ENCODE peak calls at places on chromosomes 6 and 20, in nine cellular contexts. A is mucosa of gallbladder, C is AG08395, E is psoas muscle, U is RKO, V is heart right ventricle, H is NCI-H774, M is A549, Q is iPS DF 19.7. J is an unnamed sample.

GRCh38 chr6:158517581-158517980 is 42.3 kb upstream of the TMEM181 start:
- DNase-seq in A (no peak), C (no peak), E (no peak), U (no peak), V (no peak), H (no peak), M (no peak), Q (no peak), J (no peak)

GRCh38 chr20:25364180-25364788 is 26.4 kb downstream of the ABHD12 start:
- DNase-seq in A (no peak), C (no peak), E (no peak), U (no peak), V (no peak), H (no peak), M (no peak), Q (no peak), J (no peak)

GRCh38 chr6:43129434-43130194 is 41.5 kb upstream of the SRF start:
- DNase-seq in A (no peak), C (peak), E (no peak), U (peak), V (no peak), H (no peak), M (peak), Q (no peak), J (no peak)

GRCh38 chr6:72966628-72967280 is 258.5 kb downstream of the KHDC1L start:
- DNase-seq in A (no peak), C (no peak), E (no peak), U (no peak), V (no peak), H (no peak), M (no peak), Q (no peak), J (no peak)

GRCh38 chr6:148304976-148305375 is 37.7 kb upstream of the SASH1 start:
- DNase-seq in A (no peak), C (peak), E (no peak), U (no peak), V (no peak), H (no peak), M (no peak), Q (no peak), J (no peak)

GRCh38 chr6:29908710-29909109 is 33.6 kb upstream of the HLA-A start:
- DNase-seq in A (no peak), C (no peak), E (no peak), U (no peak), V (no peak), H (no peak), M (no peak), Q (no peak), J (no peak)

GRCh38 chr20:4601630-4602296 is 119.9 kb upstream of the PRND start:
- DNase-seq in A (no peak), C (peak), E (no peak), U (no peak), V (peak), H (no peak), M (no peak), Q (no peak), J (no peak)

GRCh38 chr6:14950103-14950969 is 295.5 kb upstream of the JARID2 start:
- DNase-seq in A (no peak), C (no peak), E (no peak), U (no peak), V (no peak), H (no peak), M (no peak), Q (no peak), J (no peak)

GRCh38 chr6:63635165-63635562 is 438 bp upstream of the PHF3 start:
- DNase-seq in A (no peak), C (no peak), E (no peak), U (no peak), V (peak), H (no peak), M (no peak), Q (no peak), J (no peak)

GRCh38 chr6:46903175-46903574 is 18.6 kb downstream of the ADGRF5 start:
- DNase-seq in A (no peak), C (no peak), E (no peak), U (no peak), V (peak), H (no peak), M (no peak), Q (no peak), J (no peak)

GRCh38 chr6:70884074-70884983 is 72.5 kb downstream of the B3GAT2 start:
- DNase-seq in A (peak), C (peak), E (peak), U (peak), V (peak), H (peak), M (peak), Q (no peak), J (peak)

GRCh38 chr6:157994126-157994795 is 12.6 kb downstream of the SYNJ2 start:
- DNase-seq in A (no peak), C (no peak), E (no peak), U (no peak), V (no peak), H (no peak), M (no peak), Q (no peak), J (no peak)

GRCh38 chr20:18504479-18505060 is 3.2 kb upstream of the SEC23B start:
- DNase-seq in A (peak), C (no peak), E (peak), U (no peak), V (peak), H (no peak), M (no peak), Q (no peak), J (peak)

GRCh38 chr6:141562801-141563763 is 569.6 kb upstream of the GJE1 start:
- DNase-seq in A (peak), C (peak), E (peak), U (peak), V (peak), H (peak), M (peak), Q (no peak), J (peak)

GRCh38 chr6:107202876-107203468 is 87.7 kb upstream of the BEND3 start:
- DNase-seq in A (no peak), C (no peak), E (no peak), U (no peak), V (no peak), H (no peak), M (no peak), Q (no peak), J (no peak)

J was measured in left lung.